ENCODE peak calls at places on chromosomes 16 and 17, in six cellular contexts. H is HAP-1, G is right cardiac atrium, Q is psoas muscle, T is colonic mucosa, R is upper lobe of right lung. X is an unnamed sample. For H3K4me1 and H3K27me3, the result is how much of the 10 kb centered on the place peaks cover.

GRCh38 chr17:63740464-63741181 is 976 bp downstream of the STRADA start:
- DNase-seq in Q (no peak), R (no peak), H (no peak), T (peak), G (no peak), X (no peak)

GRCh38 chr17:69715656-69716055 is 301.2 kb downstream of the MAP2K6 start:
- DNase-seq in Q (no peak), T (no peak), G (no peak), R (no peak), H (no peak), X (no peak)

GRCh38 chr16:21265104-21265825 is 12.8 kb downstream of the CRYM start:
- DNase-seq in T (no peak), H (no peak), G (peak), Q (peak), R (no peak), X (no peak)

GRCh38 chr17:80598813-80599545 is 54.3 kb downstream of the RPTOR start:
- DNase-seq in R (no peak), G (no peak), T (no peak), Q (no peak), H (no peak), X (no peak)

GRCh38 chr16:85928411-85928820 is 29.5 kb downstream of the IRF8 start:
- DNase-seq in H (no peak), R (no peak), Q (peak), T (no peak), G (peak), X (peak)

GRCh38 chr16:29700253-29700987 is 21.4 kb downstream of the QPRT start:
- DNase-seq in H (peak), T (peak), G (peak), Q (peak), R (peak), X (peak)

GRCh38 chr17:79850571-79851460 is 11.6 kb upstream of the CBX4 start:
- DNase-seq in G (no peak), Q (no peak), H (no peak), R (no peak), T (no peak), X (no peak)

GRCh38 chr17:39962642-39963220 is at the start of gene GSDMA:
- DNase-seq in R (no peak), Q (no peak), G (no peak), H (no peak), T (no peak), X (no peak)

GRCh38 chr17:62058611-62059010 is 6.5 kb downstream of the MED13 start:
- DNase-seq in Q (no peak), H (no peak), T (no peak), R (no peak), G (no peak), X (no peak)

GRCh38 chr17:75124041-75124818 is 7.3 kb downstream of the NT5C start:
- DNase-seq in H (no peak), T (peak), Q (peak), G (peak), R (peak), X (peak)

GRCh38 chr16:64196444-64196843 is 925.4 kb downstream of the CDH11 start:
- DNase-seq in Q (no peak), G (no peak), H (no peak), R (no peak), T (no peak), X (no peak)

GRCh38 chr16:49455181-49455990 is 81.8 kb downstream of the C16orf78 start:
- DNase-seq in H (no peak), T (no peak), Q (no peak), G (no peak), R (peak), X (no peak)

GRCh38 chr17:44279586-44280344 is 11.8 kb upstream of the SLC4A1 start:
- DNase-seq in H (no peak), R (peak), T (peak), Q (peak), G (peak), X (peak)

GRCh38 chr16:23186171-23186570 is 3.6 kb downstream of the SCNN1G start:
- DNase-seq in Q (no peak), R (no peak), H (no peak), G (no peak), T (no peak), X (no peak)

GRCh38 chr16:21260870-21261791 is 17.0 kb downstream of the CRYM start:
- DNase-seq in H (no peak), Q (peak), R (no peak), G (no peak), T (peak), X (no peak)

GRCh38 chr17:48542956-48543853 is 1.7 kb downstream of the HOXB2 start:
- DNase-seq in Q (peak), T (peak), G (peak), H (peak), R (no peak), X (no peak)

GRCh38 chr17:82008941-82009405 is 13.7 kb downstream of the CENPX start:
- DNase-seq in R (no peak), G (no peak), Q (no peak), H (no peak), T (no peak), X (no peak)

GRCh38 chr16:75097941-75098897 is 18.4 kb downstream of the LDHD start:
- DNase-seq in R (peak), G (no peak), T (no peak), H (no peak), Q (no peak), X (peak)

GRCh38 chr16:75095637-75096036 is 20.9 kb downstream of the LDHD start:
- DNase-seq in H (no peak), Q (no peak), T (no peak), R (no peak), G (no peak), X (no peak)

GRCh38 chr16:75099075-75099667 is 17.4 kb downstream of the LDHD start:
- DNase-seq in R (no peak), T (no peak), G (no peak), H (no peak), Q (no peak), X (no peak)

GRCh38 chr16:75096730-75097129 is 19.9 kb downstream of the LDHD start:
- DNase-seq in Q (no peak), R (peak), T (peak), G (no peak), H (no peak), X (peak)

DNA sequence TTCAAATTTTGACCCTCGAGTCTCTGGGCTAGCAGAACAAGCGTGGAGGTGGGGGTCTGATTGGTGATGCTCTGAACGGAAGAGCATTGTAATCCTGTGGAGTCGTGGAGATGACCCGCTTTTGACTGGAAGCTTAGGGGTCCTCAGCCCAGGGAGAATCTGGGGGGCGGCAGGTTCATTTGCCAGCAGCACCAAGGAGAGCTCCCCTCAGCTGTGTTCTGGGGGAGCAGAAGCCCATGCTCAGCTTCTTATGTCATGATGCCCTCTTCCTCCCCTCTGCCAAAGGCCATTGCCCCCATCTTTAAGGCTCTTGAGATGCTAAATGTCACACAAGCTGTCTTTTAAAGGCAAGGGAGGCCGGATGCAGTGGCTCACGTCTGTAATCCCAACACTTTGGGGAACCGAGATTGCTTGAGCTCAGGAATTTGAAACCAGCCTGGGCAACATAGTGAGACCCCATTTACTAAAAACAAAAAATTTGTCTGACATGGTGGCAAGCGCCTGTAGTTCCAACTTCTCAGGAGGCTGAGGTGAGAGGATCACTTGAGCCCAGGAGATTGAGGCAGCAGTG is 19.3 kb downstream of the LDHD start:
- DNase-seq in Q (no peak), G (no peak), R (no peak), T (no peak), H (no peak), X (no peak)
- H3K4me1 ChIP-seq in Q (under half), G (under half), R (under half), T (under half), H (under half), X (under half)

GRCh38 chr17:12734852-12735430 is 54.4 kb upstream of the ARHGAP44 start:
- DNase-seq in Q (peak), G (peak), T (no peak), H (no peak), R (no peak), X (no peak)

GRCh38 chr17:12730421-12730820 is 58.9 kb upstream of the ARHGAP44 start:
- DNase-seq in G (no peak), T (peak), R (no peak), Q (no peak), H (no peak), X (no peak)

GRCh38 chr17:12731839-12732238 is 57.5 kb upstream of the ARHGAP44 start:
- DNase-seq in R (no peak), G (peak), T (no peak), Q (no peak), H (no peak), X (no peak)

GRCh38 chr17:12730931-12731521 is 58.3 kb upstream of the ARHGAP44 start:
- DNase-seq in G (peak), H (no peak), T (peak), Q (peak), R (peak), X (peak)

DNA sequence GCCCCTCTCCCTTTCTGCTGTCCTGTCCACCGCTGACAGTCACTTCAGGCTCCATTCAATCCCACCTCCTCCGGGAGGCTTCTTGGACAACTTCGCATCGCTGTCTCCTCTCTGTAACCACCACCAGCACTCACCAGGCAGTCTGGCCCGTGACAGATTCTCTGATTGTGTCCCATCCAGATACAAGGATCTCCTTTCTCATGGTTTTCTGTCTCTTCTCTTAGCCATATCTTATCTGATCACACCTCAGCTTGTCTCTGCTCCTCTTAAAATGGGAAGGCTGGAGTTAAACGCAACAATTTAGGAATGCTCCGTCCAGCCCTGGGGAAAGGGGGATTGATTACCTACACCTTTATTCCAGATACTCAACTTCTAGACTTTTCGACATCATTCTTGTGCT is 56.9 kb upstream of the ARHGAP44 start:
- DNase-seq in Q (no peak), R (no peak), G (no peak), H (no peak), T (peak), X (no peak)
- H3K27me3 ChIP-seq in Q (under half), R (under half), G (under half), H (under half), T (under half), X (under half)

GRCh38 chr16:69324585-69325253 is 5.7 kb downstream of the PDF start:
- DNase-seq in H (no peak), Q (no peak), T (no peak), G (no peak), R (no peak), X (no peak)
- H3K4me3 ChIP-seq in H (no peak), Q (no peak), T (no peak), G (no peak), R (no peak), X (no peak)

GRCh38 chr16:89475144-89475543 is 15.2 kb downstream of the ANKRD11 start:
- DNase-seq in Q (no peak), T (no peak), H (no peak), G (no peak), R (no peak), X (no peak)
- H3K4me1 ChIP-seq in Q (half or more), T (under half), H (under half), G (under half), R (half or more), X (half or more)

GRCh38 chr16:56679078-56679730 is 3.1 kb upstream of the MT1X start:
- DNase-seq in R (no peak), Q (no peak), T (no peak), G (no peak), H (no peak), X (no peak)
- H3K27me3 ChIP-seq in R (under half), Q (under half), T (under half), G (under half), H (under half), X (under half)

DNA sequence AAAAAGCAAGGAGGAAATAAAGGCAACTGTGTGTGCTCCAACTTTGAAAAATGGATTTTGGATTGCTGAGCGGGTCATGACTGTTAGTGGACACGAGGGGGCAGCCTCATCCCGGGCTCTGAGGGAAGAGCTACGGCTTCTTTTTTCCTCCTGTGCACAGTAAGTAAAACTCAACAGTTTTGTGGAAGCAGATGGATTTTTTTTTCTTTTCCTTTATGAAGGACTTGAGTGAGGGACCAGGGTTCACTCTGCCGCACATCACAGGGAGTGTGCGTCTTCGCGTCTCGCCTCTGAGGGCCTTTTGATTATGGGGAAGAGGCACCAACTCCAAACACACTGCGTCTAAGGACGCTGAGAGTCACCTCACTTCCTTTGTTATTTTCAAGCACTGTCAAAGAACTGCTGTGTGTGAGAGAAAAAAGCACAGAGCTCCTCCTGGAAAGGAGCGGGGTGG is 80.3 kb upstream of the GOT2 start:
- DNase-seq in T (peak), R (peak), H (peak), G (peak), Q (no peak), X (peak)
- H3K4me3 ChIP-seq in T (no peak), R (peak), H (no peak), G (peak), Q (peak), X (peak)

GRCh38 chr17:42424991-42425610 is 2.0 kb upstream of the CAVIN1 start:
- DNase-seq in T (no peak), Q (no peak), H (no peak), R (no peak), G (no peak), X (no peak)

GRCh38 chr17:42423766-42424165 is 710 bp upstream of the CAVIN1 start:
- DNase-seq in Q (no peak), T (no peak), H (no peak), G (no peak), R (no peak), X (no peak)

GRCh38 chr17:42429726-42430464 is 6.8 kb upstream of the CAVIN1 start:
- DNase-seq in T (no peak), H (no peak), Q (no peak), G (no peak), R (no peak), X (no peak)

GRCh38 chr17:42431758-42432161 is 8.7 kb upstream of the CAVIN1 start:
- DNase-seq in R (no peak), T (no peak), G (no peak), Q (no peak), H (peak), X (no peak)

DNA sequence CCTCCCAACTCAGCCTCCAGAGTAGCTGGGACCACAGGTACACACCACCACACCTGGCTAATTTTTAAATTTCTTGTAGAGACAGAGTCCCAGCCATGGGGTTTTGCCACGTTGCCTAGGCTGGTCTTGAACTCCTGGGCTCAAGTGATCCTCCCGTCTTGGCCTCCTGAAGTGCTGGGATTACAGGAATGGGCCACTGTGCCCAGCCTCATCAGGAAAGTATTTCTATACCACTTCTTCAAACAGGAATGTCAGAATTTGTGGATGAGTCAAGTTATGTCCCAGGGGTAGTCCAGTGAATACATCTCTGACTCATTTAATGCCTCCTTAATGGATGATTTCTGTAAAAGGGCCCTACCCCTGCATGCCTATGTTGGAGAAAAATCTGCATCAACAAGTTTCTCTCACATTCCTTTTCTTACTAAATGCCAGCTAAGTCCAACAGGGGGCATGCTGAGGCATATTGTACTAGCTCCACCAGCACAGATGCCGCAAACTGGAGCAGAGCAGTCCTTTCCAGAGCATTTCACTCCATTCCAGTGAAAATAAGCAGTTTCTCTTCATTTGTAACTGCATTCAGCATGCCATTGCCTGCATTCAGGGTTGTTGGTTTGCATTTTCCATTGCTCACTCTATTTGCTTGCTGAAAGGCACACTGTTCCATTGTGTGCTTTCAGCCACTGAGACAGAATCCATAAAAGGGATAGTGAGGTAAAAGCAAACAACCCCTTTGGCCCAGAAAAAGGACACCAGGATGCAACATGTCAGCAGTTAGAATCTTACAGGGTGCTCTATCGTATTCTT is 5.3 kb upstream of the CAVIN1 start:
- DNase-seq in Q (no peak), R (no peak), T (peak), G (peak), H (peak), X (no peak)
- H3K4me1 ChIP-seq in Q (under half), R (under half), T (under half), G (under half), H (under half), X (under half)

DNA sequence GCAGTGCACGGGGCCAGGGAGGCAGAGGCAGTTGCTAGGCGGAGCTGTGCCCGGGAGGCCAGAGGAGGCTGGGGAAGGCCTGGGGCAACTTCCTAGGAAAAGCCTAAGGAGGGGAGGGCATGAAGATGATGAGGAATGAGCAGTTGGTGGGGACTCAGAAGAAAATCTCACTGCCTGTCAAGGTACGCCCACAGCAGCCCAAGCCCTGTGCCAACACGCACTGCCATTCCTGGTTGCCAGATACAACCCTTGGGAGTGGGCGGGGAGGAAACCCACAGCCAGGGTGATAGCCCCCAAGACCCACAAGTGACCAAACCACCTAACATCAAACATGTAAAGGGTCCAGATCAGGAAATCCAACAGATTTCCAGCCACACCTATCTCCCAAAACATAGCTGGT is 36.2 kb downstream of the SMPD3 start:
- DNase-seq in Q (no peak), G (no peak), T (no peak), H (no peak), R (no peak), X (peak)
- H3K27me3 ChIP-seq in Q (under half), G (under half), T (under half), H (under half), R (under half), X (under half)

GRCh38 chr17:2602597-2603017 is 9.2 kb downstream of the PAFAH1B1 start:
- DNase-seq in Q (no peak), T (no peak), G (no peak), H (no peak), R (no peak), X (no peak)
- H3K4me3 ChIP-seq in Q (no peak), T (no peak), G (no peak), H (no peak), R (no peak), X (no peak)